ENCODE peak calls at places on chromosome 18, in ten cellular contexts. T is Peyer's patch, I is tibial nerve, A is HCT116, L is heart right ventricle, X is GM23338, D is OCI-LY7, W is ovary, K is cardiac muscle cell, N is stomach. H is an unnamed sample. For H3K4me1, the result is how much of the 10 kb centered on the place peaks cover.

GRCh38 chr18:42274488-42275137 is 319.6 kb downstream of the PIK3C3 start:
- DNase-seq in T (no peak), I (no peak), A (no peak), L (no peak), X (peak), D (peak), W (no peak), K (peak), N (no peak), H (no peak)

GRCh38 chr18:23856466-23857175 is 157.9 kb upstream of the TTC39C start:
- DNase-seq in T (no peak), I (no peak), A (peak), L (no peak), X (no peak), D (no peak), W (no peak), K (no peak), N (no peak), H (no peak)

GRCh38 chr18:80154293-80154692 is 45.2 kb downstream of the ADNP2 start:
- DNase-seq in T (no peak), I (no peak), A (no peak), L (no peak), X (peak), D (peak), W (peak), K (peak), N (no peak), H (no peak)

GRCh38 chr18:23057096-23057495 is 78.2 kb upstream of the CABLES1 start:
- DNase-seq in T (no peak), I (no peak), A (no peak), L (no peak), X (no peak), D (no peak), W (no peak), K (no peak), N (no peak), H (no peak)

GRCh38 chr18:37845498-37845897 is 279.9 kb upstream of the CELF4 start:
- DNase-seq in T (no peak), I (no peak), A (no peak), L (no peak), X (peak), D (no peak), W (no peak), K (no peak), N (no peak), H (no peak)

GRCh38 chr18:31684279-31685096 is at the start of gene B4GALT6:
- DNase-seq in T (peak), I (no peak), A (no peak), L (peak), X (peak), D (peak), W (peak), K (peak), N (no peak), H (peak)

GRCh38 chr18:44996261-44996660 is 315.6 kb downstream of the SETBP1 start:
- DNase-seq in T (no peak), I (no peak), A (no peak), L (no peak), X (no peak), D (no peak), W (no peak), K (no peak), N (no peak), H (no peak)

GRCh38 chr18:68489018-68489792 is 225.7 kb downstream of the TMX3 start:
- DNase-seq in T (no peak), I (no peak), A (no peak), L (no peak), X (peak), D (no peak), W (no peak), K (no peak), N (no peak), H (no peak)

GRCh38 chr18:32610116-32610630 is 139.5 kb upstream of the GAREM1 start:
- DNase-seq in T (no peak), I (no peak), A (no peak), L (no peak), X (no peak), D (no peak), W (no peak), K (no peak), N (no peak), H (no peak)

GRCh38 chr18:46333371-46334199 is 229.4 kb downstream of the HAUS1 start:
- DNase-seq in T (no peak), I (no peak), A (peak), L (peak), X (peak), D (no peak), W (peak), K (peak), N (no peak), H (peak)

GRCh38 chr18:47370052-47370451 is 118.6 kb upstream of the SKOR2 start:
- DNase-seq in T (no peak), I (no peak), A (no peak), L (no peak), X (no peak), D (no peak), W (no peak), K (no peak), N (no peak), H (no peak)

GRCh38 chr18:52426462-52426861 is 86.5 kb downstream of the DCC start:
- DNase-seq in T (no peak), I (no peak), A (no peak), L (no peak), X (no peak), D (no peak), W (no peak), K (no peak), N (no peak), H (no peak)

GRCh38 chr18:1914489-1914888 is 656.8 kb downstream of the METTL4 start:
- DNase-seq in T (no peak), I (no peak), A (peak), L (no peak), X (peak), D (peak), W (no peak), K (peak), N (no peak), H (no peak)

GRCh38 chr18:45106331-45106774 is 425.7 kb downstream of the SETBP1 start:
- DNase-seq in T (peak), I (no peak), A (no peak), L (no peak), X (no peak), D (peak), W (no peak), K (peak), N (no peak), H (no peak)

GRCh38 chr18:70578480-70578879 is 289.6 kb downstream of the SOCS6 start:
- DNase-seq in T (no peak), I (no peak), A (no peak), L (no peak), X (no peak), D (no peak), W (no peak), K (no peak), N (no peak), H (no peak)

GRCh38 chr18:7104649-7105048 is 12.9 kb downstream of the LAMA1 start:
- DNase-seq in T (no peak), I (no peak), A (no peak), L (no peak), X (no peak), D (no peak), W (no peak), K (no peak), N (no peak), H (no peak)

GRCh38 chr18:57352271-57352701 is at the start of gene ST8SIA3:
- DNase-seq in T (no peak), I (no peak), A (no peak), L (no peak), X (peak), D (no peak), W (no peak), K (no peak), N (no peak), H (no peak)

GRCh38 chr18:48575301-48575657 is 36.4 kb downstream of the CTIF start:
- DNase-seq in T (no peak), I (no peak), A (no peak), L (no peak), X (no peak), D (no peak), W (no peak), K (no peak), N (no peak), H (no peak)

GRCh38 chr18:48576454-48576766 is 37.6 kb downstream of the CTIF start:
- DNase-seq in T (no peak), I (no peak), A (no peak), L (no peak), X (no peak), D (no peak), W (no peak), K (no peak), N (no peak), H (no peak)

GRCh38 chr18:48575658-48576453 is 37.0 kb downstream of the CTIF start:
- DNase-seq in T (no peak), I (peak), A (no peak), L (no peak), X (no peak), D (no peak), W (no peak), K (no peak), N (peak), H (no peak)

GRCh38 chr18:48573632-48574293 is 34.9 kb downstream of the CTIF start:
- DNase-seq in T (no peak), I (no peak), A (no peak), L (no peak), X (peak), D (no peak), W (no peak), K (no peak), N (no peak), H (no peak)

DNA sequence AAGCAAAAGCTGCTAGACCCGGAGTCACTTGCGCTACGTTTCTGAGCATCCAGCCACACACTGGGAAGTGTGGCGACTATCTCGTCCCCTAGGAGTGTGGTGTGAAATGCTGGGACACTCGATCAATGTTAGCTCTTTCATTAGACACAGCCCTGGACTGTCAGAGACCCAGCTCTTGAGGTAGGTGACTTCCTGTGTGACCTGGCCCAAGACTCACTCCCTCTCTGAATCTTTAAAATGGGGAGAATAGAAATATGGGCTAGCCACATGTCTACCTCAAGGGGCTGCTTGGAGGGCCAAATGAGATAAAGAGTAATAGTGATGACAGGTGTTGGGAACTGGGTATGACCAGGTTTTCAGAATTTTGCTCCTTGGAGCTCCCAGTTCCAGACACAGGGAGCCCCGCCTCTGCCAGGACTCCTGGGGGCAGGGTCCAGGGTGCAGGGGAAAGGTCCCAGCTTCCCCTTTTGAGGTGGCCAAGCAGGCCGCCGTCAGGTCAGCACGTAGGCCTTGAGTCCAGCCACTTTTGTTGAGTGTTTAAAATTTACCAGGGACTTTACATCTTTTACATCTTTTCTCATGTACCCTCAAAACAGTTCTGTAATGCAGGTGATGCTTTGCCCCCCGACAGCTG is 36.0 kb downstream of the CTIF start:
- DNase-seq in T (no peak), I (no peak), A (no peak), L (no peak), X (no peak), D (no peak), W (no peak), K (no peak), N (no peak), H (no peak)
- H3K27ac ChIP-seq in T (no peak), I (peak), A (no peak), L (no peak), X (no peak), D (no peak), W (no peak), K (no peak), N (no peak), H (no peak)

DNA sequence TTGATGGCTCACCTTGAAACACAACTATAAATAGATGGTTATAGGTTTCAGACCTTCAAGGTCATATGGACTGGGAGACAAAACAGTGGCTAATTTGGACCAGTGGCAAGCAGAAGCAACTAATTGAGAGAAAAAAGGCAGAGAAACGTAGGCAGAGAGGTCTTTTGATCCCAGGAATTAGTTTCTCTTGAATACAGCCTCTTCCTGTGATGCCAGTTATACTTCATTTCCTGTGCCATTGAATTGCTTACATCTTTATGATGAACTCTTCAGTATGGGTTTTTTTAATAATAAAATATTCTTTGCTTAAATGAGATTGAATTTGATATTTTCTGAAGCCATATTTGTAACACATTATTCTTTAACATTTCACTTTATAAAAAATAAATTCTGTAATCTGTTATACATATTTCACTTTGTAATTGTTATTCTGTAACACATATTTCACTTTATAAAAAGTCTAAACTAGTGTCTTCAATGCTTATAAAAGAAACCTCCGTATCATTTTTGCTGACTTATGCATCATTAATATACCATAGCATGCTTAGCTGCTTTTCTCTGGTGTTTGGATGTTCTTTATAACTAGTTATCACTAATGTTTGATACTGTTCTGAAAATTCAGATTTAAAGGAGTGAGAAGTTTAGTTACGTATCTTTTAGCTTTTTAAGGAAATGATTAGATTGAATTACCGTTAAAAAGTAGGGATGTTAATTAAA is 8.9 kb downstream of the VAPA start:
- DNase-seq in T (no peak), I (no peak), A (no peak), L (no peak), X (no peak), D (no peak), W (no peak), K (no peak), N (no peak), H (no peak)
- H3K4me1 ChIP-seq in T (under half), I (under half), A (under half), L (half or more), X (half or more), D (half or more), W (under half), K (under half), N (half or more), H (half or more)

GRCh38 chr18:75858754-75859153 is 431.3 kb upstream of the SMIM21 start:
- DNase-seq in T (no peak), I (no peak), A (no peak), L (no peak), X (no peak), D (no peak), W (no peak), K (no peak), N (no peak), H (no peak)

GRCh38 chr18:75857558-75857957 is 430.1 kb upstream of the SMIM21 start:
- DNase-seq in T (no peak), I (no peak), A (no peak), L (no peak), X (no peak), D (no peak), W (no peak), K (no peak), N (no peak), H (no peak)

GRCh38 chr18:75859533-75859932 is 432.0 kb upstream of the SMIM21 start:
- DNase-seq in T (no peak), I (no peak), A (no peak), L (no peak), X (no peak), D (no peak), W (no peak), K (no peak), N (no peak), H (no peak)

GRCh38 chr18:75854808-75855207 is 427.3 kb upstream of the SMIM21 start:
- DNase-seq in T (no peak), I (no peak), A (no peak), L (no peak), X (no peak), D (no peak), W (no peak), K (no peak), N (no peak), H (no peak)

DNA sequence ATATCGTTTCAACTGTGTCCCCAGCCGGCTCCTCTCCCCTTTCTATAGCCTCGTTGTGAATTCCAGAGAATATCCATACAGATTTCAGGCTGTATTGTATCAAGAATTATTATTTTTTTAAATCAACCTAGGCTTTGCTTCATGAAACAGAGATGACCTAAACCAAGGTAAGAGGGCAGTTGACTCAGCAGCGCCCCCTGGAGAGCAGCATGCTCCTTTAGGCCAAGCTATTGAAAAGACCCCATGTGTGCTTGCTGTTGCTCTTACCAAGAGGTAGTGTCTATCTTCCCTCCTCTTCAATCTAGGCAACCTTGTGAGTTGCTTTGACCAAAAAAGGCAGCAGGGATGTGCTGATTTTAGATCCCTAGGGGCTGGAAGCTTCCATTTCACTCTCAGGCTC is 426.7 kb upstream of the SMIM21 start:
- DNase-seq in T (no peak), I (no peak), A (peak), L (no peak), X (peak), D (peak), W (no peak), K (no peak), N (no peak), H (no peak)
- TF ChIP-seq CTCF in T (no peak), I (peak), A (peak), L (no peak), X (peak), D (peak), W (no peak), K (no peak), N (no peak), H (no peak)

DNA sequence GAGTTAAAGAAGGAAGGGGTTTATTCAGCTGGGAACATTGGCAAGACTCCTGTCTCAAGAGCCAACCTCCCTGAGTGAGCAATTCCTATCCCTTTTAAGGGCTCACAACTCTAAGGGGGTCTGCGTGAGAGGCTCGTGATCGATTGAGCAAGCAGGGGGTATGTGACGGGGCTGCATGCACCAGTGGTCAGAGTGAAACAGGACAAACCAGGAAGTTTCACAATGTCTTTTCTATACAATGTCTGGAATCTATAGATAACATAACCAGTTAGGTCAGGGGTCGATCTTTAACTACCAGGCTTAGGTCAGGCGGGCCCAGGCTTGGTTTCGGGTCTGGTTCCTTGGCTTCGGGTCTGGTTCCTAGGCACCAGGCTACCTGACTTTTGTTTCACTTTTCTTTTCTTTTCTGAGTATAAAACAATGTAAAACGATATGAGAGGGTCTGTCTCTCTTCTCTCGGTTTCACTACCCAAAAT is 30.1 kb upstream of the LIPG start:
- DNase-seq in T (no peak), I (no peak), A (no peak), L (no peak), X (no peak), D (no peak), W (no peak), K (peak), N (no peak), H (no peak)
- H3K27ac ChIP-seq in T (no peak), I (no peak), A (no peak), L (no peak), X (no peak), D (no peak), W (no peak), K (no peak), N (no peak), H (no peak)